ENCODE peak calls at places on chromosomes 4 and X, in eight cellular contexts. One of them, this sample, is unnamed.

GRCh38 chrX:41912922-41913321 is 10.4 kb downstream of the CASK start:
- DNase-seq in foreskin fibroblast: no peak
- DNase-seq in kidney: no peak
- DNase-seq in cardiac muscle cell: no peak
- DNase-seq in fibroblast of lung: no peak
- DNase-seq in tibial artery: no peak
- DNase-seq in AG09309: no peak
- DNase-seq in ovary: no peak
- DNase-seq in this sample: no peak

GRCh38 chrX:22105231-22105630 is 73.1 kb downstream of the PHEX start:
- DNase-seq in foreskin fibroblast: no peak
- DNase-seq in kidney: no peak
- DNase-seq in cardiac muscle cell: peak; percentile 10
- DNase-seq in fibroblast of lung: peak; percentile 73
- DNase-seq in tibial artery: no peak
- DNase-seq in AG09309: no peak
- DNase-seq in ovary: no peak
- DNase-seq in this sample: no peak

GRCh38 chr4:155881555-155881954 is 15.5 kb upstream of the ASIC5 start:
- DNase-seq in foreskin fibroblast: no peak
- DNase-seq in kidney: no peak
- DNase-seq in cardiac muscle cell: no peak
- DNase-seq in fibroblast of lung: no peak
- DNase-seq in tibial artery: no peak
- DNase-seq in AG09309: no peak
- DNase-seq in ovary: no peak
- DNase-seq in this sample: no peak

GRCh38 chr4:113153529-113154101 is 104.2 kb downstream of the ANK2 start:
- DNase-seq in foreskin fibroblast: no peak
- DNase-seq in kidney: no peak
- DNase-seq in cardiac muscle cell: peak; percentile 30
- DNase-seq in fibroblast of lung: peak; percentile 10
- DNase-seq in tibial artery: no peak
- DNase-seq in AG09309: no peak
- DNase-seq in ovary: no peak
- DNase-seq in this sample: no peak

GRCh38 chrX:136879001-136879667 is 1.4 kb downstream of the RBMX start:
- DNase-seq in foreskin fibroblast: no peak
- DNase-seq in kidney: no peak
- DNase-seq in cardiac muscle cell: peak; percentile 27
- DNase-seq in fibroblast of lung: peak; percentile 18
- DNase-seq in tibial artery: no peak
- DNase-seq in AG09309: no peak
- DNase-seq in ovary: no peak
- DNase-seq in this sample: no peak

GRCh38 chrX:65644621-65645287 is 22.7 kb upstream of the MSN start:
- DNase-seq in foreskin fibroblast: peak; percentile 76
- DNase-seq in kidney: peak; percentile 91
- DNase-seq in cardiac muscle cell: peak; percentile 86
- DNase-seq in fibroblast of lung: peak; percentile 85
- DNase-seq in tibial artery: peak; percentile 95
- DNase-seq in AG09309: peak; percentile 46
- DNase-seq in ovary: peak; percentile 85
- DNase-seq in this sample: peak; percentile 44

GRCh38 chr4:115274545-115274944 is 161.1 kb upstream of the NDST4 start:
- DNase-seq in foreskin fibroblast: no peak
- DNase-seq in kidney: no peak
- DNase-seq in cardiac muscle cell: no peak
- DNase-seq in fibroblast of lung: no peak
- DNase-seq in tibial artery: no peak
- DNase-seq in AG09309: no peak
- DNase-seq in ovary: no peak
- DNase-seq in this sample: no peak

GRCh38 chr4:139934786-139935330 is 219.1 kb downstream of the MAML3 start:
- DNase-seq in foreskin fibroblast: no peak
- DNase-seq in kidney: no peak
- DNase-seq in cardiac muscle cell: no peak
- DNase-seq in fibroblast of lung: no peak
- DNase-seq in tibial artery: no peak
- DNase-seq in AG09309: no peak
- DNase-seq in ovary: no peak
- DNase-seq in this sample: no peak

GRCh38 chrX:109714340-109714958 is 18.6 kb downstream of the ACSL4 start:
- DNase-seq in foreskin fibroblast: peak; percentile 66
- DNase-seq in kidney: no peak
- DNase-seq in cardiac muscle cell: peak; percentile 63
- DNase-seq in fibroblast of lung: peak; percentile 86
- DNase-seq in tibial artery: no peak
- DNase-seq in AG09309: peak; percentile 33
- DNase-seq in ovary: no peak
- DNase-seq in this sample: peak; percentile 51

GRCh38 chrX:16990839-16991238 is 44.4 kb downstream of the REPS2 start:
- DNase-seq in foreskin fibroblast: no peak
- DNase-seq in kidney: no peak
- DNase-seq in cardiac muscle cell: no peak
- DNase-seq in fibroblast of lung: no peak
- DNase-seq in tibial artery: no peak
- DNase-seq in AG09309: no peak
- DNase-seq in ovary: no peak
- DNase-seq in this sample: no peak

GRCh38 chrX:38656350-38656915 is 95.1 kb downstream of the TSPAN7 start:
- DNase-seq in foreskin fibroblast: no peak
- DNase-seq in kidney: no peak
- DNase-seq in cardiac muscle cell: no peak
- DNase-seq in fibroblast of lung: no peak
- DNase-seq in tibial artery: no peak
- DNase-seq in AG09309: no peak
- DNase-seq in ovary: no peak
- DNase-seq in this sample: no peak

GRCh38 chrX:68693481-68694410 is 46.3 kb downstream of the STARD8 start:
- DNase-seq in foreskin fibroblast: no peak
- DNase-seq in kidney: peak; percentile 94
- DNase-seq in cardiac muscle cell: peak; percentile 75
- DNase-seq in fibroblast of lung: peak; percentile 41
- DNase-seq in tibial artery: peak; percentile 83
- DNase-seq in AG09309: no peak
- DNase-seq in ovary: peak; percentile 78
- DNase-seq in this sample: no peak

GRCh38 chr4:73776363-73776762 is 36.0 kb downstream of the CXCL8 start:
- DNase-seq in foreskin fibroblast: peak; percentile 78
- DNase-seq in kidney: no peak
- DNase-seq in cardiac muscle cell: peak; percentile 95
- DNase-seq in fibroblast of lung: peak; percentile 94
- DNase-seq in tibial artery: no peak
- DNase-seq in AG09309: peak; percentile 1
- DNase-seq in ovary: no peak
- DNase-seq in this sample: no peak

GRCh38 chr4:85776579-85776978 is 301.6 kb downstream of the ARHGAP24 start:
- DNase-seq in foreskin fibroblast: peak; percentile 55
- DNase-seq in kidney: no peak
- DNase-seq in cardiac muscle cell: no peak
- DNase-seq in fibroblast of lung: no peak
- DNase-seq in tibial artery: no peak
- DNase-seq in AG09309: no peak
- DNase-seq in ovary: no peak
- DNase-seq in this sample: no peak

GRCh38 chr4:86338989-86339388 is 20.9 kb downstream of the MAPK10 start:
- DNase-seq in foreskin fibroblast: peak; percentile 97
- DNase-seq in kidney: no peak
- DNase-seq in cardiac muscle cell: peak; percentile 84
- DNase-seq in fibroblast of lung: peak; percentile 86
- DNase-seq in tibial artery: no peak
- DNase-seq in AG09309: peak; percentile 50
- DNase-seq in ovary: no peak
- DNase-seq in this sample: peak; percentile 79

GRCh38 chr4:149370002-149370401 is 445.6 kb downstream of the IQCM start:
- DNase-seq in foreskin fibroblast: no peak
- DNase-seq in kidney: no peak
- DNase-seq in cardiac muscle cell: no peak
- DNase-seq in fibroblast of lung: no peak
- DNase-seq in tibial artery: no peak
- DNase-seq in AG09309: no peak
- DNase-seq in ovary: no peak
- DNase-seq in this sample: no peak

GRCh38 chr4:149371021-149371420 is 444.6 kb downstream of the IQCM start:
- DNase-seq in foreskin fibroblast: no peak
- DNase-seq in kidney: no peak
- DNase-seq in cardiac muscle cell: peak; percentile 79
- DNase-seq in fibroblast of lung: peak; percentile 82
- DNase-seq in tibial artery: no peak
- DNase-seq in AG09309: peak; percentile 53
- DNase-seq in ovary: no peak
- DNase-seq in this sample: peak; percentile 3
- TF ChIP-seq CTCF in foreskin fibroblast: peak; percentile 34
- TF ChIP-seq CTCF in kidney: peak; percentile 38
- TF ChIP-seq CTCF in cardiac muscle cell: peak; percentile 44
- TF ChIP-seq CTCF in fibroblast of lung: peak; percentile 48
- TF ChIP-seq CTCF in tibial artery: peak; percentile 2
- TF ChIP-seq CTCF in AG09309: peak; percentile 48
- TF ChIP-seq CTCF in ovary: no peak
- TF ChIP-seq CTCF in this sample: peak; percentile 44

GRCh38 chr4:76429636-76430035 is 5.4 kb upstream of the SHROOM3 start:
- DNase-seq in foreskin fibroblast: no peak
- DNase-seq in kidney: no peak
- DNase-seq in cardiac muscle cell: no peak
- DNase-seq in fibroblast of lung: no peak
- DNase-seq in tibial artery: no peak
- DNase-seq in AG09309: no peak
- DNase-seq in ovary: no peak
- DNase-seq in this sample: no peak

GRCh38 chr4:76435689-76436176 is 704 bp downstream of the SHROOM3 start:
- DNase-seq in foreskin fibroblast: no peak
- DNase-seq in kidney: no peak
- DNase-seq in cardiac muscle cell: peak; percentile 37
- DNase-seq in fibroblast of lung: no peak
- DNase-seq in tibial artery: no peak
- DNase-seq in AG09309: no peak
- DNase-seq in ovary: no peak
- DNase-seq in this sample: no peak

GRCh38 chr4:76430519-76431388 is 4.3 kb upstream of the SHROOM3 start:
- DNase-seq in foreskin fibroblast: peak; percentile 27
- DNase-seq in kidney: no peak
- DNase-seq in cardiac muscle cell: peak; percentile 74
- DNase-seq in fibroblast of lung: peak; percentile 77
- DNase-seq in tibial artery: no peak
- DNase-seq in AG09309: peak; percentile 24
- DNase-seq in ovary: no peak
- DNase-seq in this sample: peak; percentile 14

GRCh38 chr4:76439491-76439890 is 4.5 kb downstream of the SHROOM3 start:
- DNase-seq in foreskin fibroblast: no peak
- DNase-seq in kidney: no peak
- DNase-seq in cardiac muscle cell: no peak
- DNase-seq in fibroblast of lung: no peak
- DNase-seq in tibial artery: no peak
- DNase-seq in AG09309: no peak
- DNase-seq in ovary: no peak
- DNase-seq in this sample: no peak

DNA sequence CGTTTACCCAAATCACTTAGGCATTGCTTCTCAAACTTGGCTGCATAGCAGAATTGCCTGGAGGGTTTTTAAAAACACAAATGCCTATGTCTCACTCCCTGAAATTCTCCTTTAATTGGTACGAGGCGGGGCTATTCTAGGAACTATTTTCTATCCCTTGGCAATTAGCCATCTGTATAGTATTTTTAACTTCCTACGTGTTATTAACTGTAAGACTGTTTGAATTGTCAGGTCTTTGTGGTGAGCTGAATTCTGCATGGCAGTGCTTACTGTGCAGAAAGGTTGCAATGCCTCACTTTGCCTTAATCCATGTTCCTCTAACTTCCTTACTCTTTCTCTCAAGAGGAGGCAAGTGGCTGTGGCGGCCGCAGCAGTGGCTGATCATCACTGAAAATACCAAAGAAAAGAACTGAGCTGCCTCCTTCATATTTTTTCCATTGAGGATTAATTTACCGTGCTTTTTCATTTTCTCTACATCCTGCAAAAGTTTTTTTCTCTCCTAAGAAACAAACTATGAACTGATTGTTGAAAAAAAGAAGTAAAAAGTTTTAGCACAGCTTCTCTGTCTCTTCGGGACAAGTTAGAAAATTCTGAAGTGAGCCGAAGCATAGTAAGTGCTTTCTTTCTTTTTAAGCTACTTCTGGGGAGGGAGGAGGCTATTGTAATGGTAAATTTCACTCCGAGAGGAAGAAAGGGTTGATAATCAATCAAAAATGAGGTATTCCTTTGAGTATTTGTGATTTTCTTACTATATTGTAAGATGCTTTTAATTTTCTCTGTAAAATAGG is at the start of gene SHROOM3:
- DNase-seq in foreskin fibroblast: no peak
- DNase-seq in kidney: no peak
- DNase-seq in cardiac muscle cell: peak; percentile 47
- DNase-seq in fibroblast of lung: no peak
- DNase-seq in tibial artery: no peak
- DNase-seq in AG09309: no peak
- DNase-seq in ovary: no peak
- DNase-seq in this sample: no peak
- H3K4me3 ChIP-seq in foreskin fibroblast: peak within 1 kb of the TSS; percentile 22
- H3K4me3 ChIP-seq in kidney: peak within 1 kb of the TSS; percentile 44
- H3K4me3 ChIP-seq in cardiac muscle cell: no peak within 1 kb of the TSS
- H3K4me3 ChIP-seq in fibroblast of lung: peak within 1 kb of the TSS; percentile 50
- H3K4me3 ChIP-seq in tibial artery: peak within 1 kb of the TSS; percentile 42
- H3K4me3 ChIP-seq in AG09309: peak within 1 kb of the TSS; percentile 9
- H3K4me3 ChIP-seq in ovary: no peak within 1 kb of the TSS
- H3K4me3 ChIP-seq in this sample: no peak within 1 kb of the TSS

DNA sequence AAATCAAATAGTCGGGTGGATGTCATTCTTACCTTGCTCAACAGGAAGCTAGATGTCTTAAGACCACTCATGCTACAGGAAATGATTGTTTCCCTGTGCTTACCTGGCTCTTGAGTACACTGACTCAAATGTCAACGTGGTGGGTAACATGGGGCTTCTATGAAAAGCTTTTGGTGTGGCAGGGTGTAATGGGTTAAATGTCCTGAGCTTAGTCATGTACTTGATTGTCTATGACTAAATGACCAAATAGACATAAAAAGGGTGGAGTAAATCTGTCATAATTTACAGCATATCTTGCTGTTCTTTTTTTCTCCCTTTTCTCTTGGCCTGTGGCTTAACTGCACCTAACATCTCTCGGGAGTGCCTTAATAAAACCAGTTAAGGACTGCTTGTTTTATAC is 44.9 kb downstream of the CCNG2 start:
- DNase-seq in foreskin fibroblast: no peak
- DNase-seq in kidney: no peak
- DNase-seq in cardiac muscle cell: no peak
- DNase-seq in fibroblast of lung: no peak
- DNase-seq in tibial artery: no peak
- DNase-seq in AG09309: no peak
- DNase-seq in ovary: no peak
- DNase-seq in this sample: no peak
- TF ChIP-seq CTCF in foreskin fibroblast: no peak
- TF ChIP-seq CTCF in kidney: no peak
- TF ChIP-seq CTCF in cardiac muscle cell: no peak
- TF ChIP-seq CTCF in fibroblast of lung: no peak
- TF ChIP-seq CTCF in tibial artery: no peak
- TF ChIP-seq CTCF in AG09309: no peak
- TF ChIP-seq CTCF in ovary: no peak
- TF ChIP-seq CTCF in this sample: no peak

DNA sequence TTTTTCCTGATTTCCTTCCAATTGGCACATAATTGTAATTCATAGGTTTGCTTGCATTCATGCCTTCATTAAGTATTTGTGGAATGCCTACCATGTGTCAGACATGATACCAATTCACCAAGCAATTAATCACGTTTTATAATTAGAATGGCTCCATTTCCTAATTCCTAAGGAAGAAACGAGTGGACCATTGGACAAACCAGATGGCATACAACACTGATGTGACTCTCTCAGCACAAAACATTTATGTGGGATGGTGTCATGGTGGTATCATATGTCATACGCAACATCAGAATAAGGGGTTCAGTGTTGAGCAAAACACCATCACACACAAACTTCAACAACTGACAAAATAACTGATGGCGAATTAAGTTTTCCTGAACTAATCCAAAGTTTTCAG is 502.8 kb downstream of the DMD start:
- DNase-seq in foreskin fibroblast: no peak
- DNase-seq in kidney: no peak
- DNase-seq in cardiac muscle cell: no peak
- DNase-seq in fibroblast of lung: no peak
- DNase-seq in tibial artery: no peak
- DNase-seq in AG09309: no peak
- DNase-seq in ovary: no peak
- DNase-seq in this sample: no peak
- H3K4me3 ChIP-seq in foreskin fibroblast: no peak overlapping the region
- H3K4me3 ChIP-seq in kidney: no peak overlapping the region
- H3K4me3 ChIP-seq in cardiac muscle cell: no peak overlapping the region
- H3K4me3 ChIP-seq in fibroblast of lung: no peak overlapping the region
- H3K4me3 ChIP-seq in tibial artery: no peak overlapping the region
- H3K4me3 ChIP-seq in AG09309: no peak overlapping the region
- H3K4me3 ChIP-seq in ovary: no peak overlapping the region
- H3K4me3 ChIP-seq in this sample: no peak overlapping the region